ENCODE peak calls at places on chromosomes 2 and 18, in five cellular contexts. B, T, O, E and K are unnamed samples. For H3K4me1, the result is how much of the 10 kb centered on the place peaks cover.

GRCh38 chr2:155310589-155310988 is 612.1 kb downstream of the KCNJ3 start:
- DNase-seq in B (no peak), T (no peak), O (no peak), E (no peak), K (peak)

GRCh38 chr18:55473078-55473477 is 114.9 kb downstream of the TCF4 start:
- DNase-seq in B (no peak), T (no peak), O (no peak), E (no peak), K (no peak)

GRCh38 chr2:134601266-134601665 is 117.5 kb downstream of the TMEM163 start:
- DNase-seq in O (no peak), B (no peak), E (no peak), T (no peak), K (no peak)

GRCh38 chr2:211144078-211144477 is 587.7 kb downstream of the CPS1 start:
- DNase-seq in T (no peak), B (no peak), E (no peak), O (peak), K (no peak)

GRCh38 chr2:233429175-233429897 is 75.0 kb downstream of the DGKD start:
- DNase-seq in O (no peak), T (no peak), B (no peak), E (no peak), K (no peak)

GRCh38 chr18:61006687-61007224 is 326.5 kb upstream of the CDH20 start:
- DNase-seq in B (no peak), O (no peak), E (no peak), T (no peak), K (no peak)

GRCh38 chr2:144378551-144378950 is 141.4 kb downstream of the ZEB2 start:
- DNase-seq in E (no peak), T (no peak), B (no peak), O (no peak), K (no peak)

GRCh38 chr2:112020561-112020960 is 34.5 kb upstream of the TMEM87B start:
- DNase-seq in O (no peak), E (no peak), T (no peak), B (no peak), K (peak)

DNA sequence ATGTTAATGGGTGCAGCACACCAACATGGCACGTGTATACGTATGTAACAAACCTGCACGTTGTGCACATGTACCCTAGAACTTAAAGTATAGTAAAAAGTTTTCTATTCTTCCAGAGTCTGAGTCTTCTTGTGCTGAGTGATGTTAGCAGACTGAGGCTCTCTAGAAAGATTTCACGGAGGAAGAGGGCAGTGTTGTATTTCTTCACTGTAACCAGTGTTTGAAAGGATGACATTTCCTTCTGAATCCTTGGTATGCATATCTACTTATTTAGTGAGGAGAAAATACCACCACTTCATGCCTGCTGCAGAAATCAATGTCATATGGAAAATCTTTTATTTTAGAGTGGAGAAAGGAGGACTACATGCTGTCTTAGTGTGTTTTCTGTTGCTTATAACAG is 357.1 kb downstream of the CCDC85A start:
- DNase-seq in E (no peak), T (no peak), O (no peak), B (no peak), K (no peak)
- H3K4me1 ChIP-seq in E (under half), T (under half), O (under half), B (under half), K (under half)

GRCh38 chr2:113126845-113127645 is at the start of gene IL1RN:
- DNase-seq in E (no peak), B (peak), O (no peak), T (no peak), K (no peak)
- H3K4me3 ChIP-seq in E (no peak), B (peak), O (no peak), T (no peak), K (no peak)

DNA sequence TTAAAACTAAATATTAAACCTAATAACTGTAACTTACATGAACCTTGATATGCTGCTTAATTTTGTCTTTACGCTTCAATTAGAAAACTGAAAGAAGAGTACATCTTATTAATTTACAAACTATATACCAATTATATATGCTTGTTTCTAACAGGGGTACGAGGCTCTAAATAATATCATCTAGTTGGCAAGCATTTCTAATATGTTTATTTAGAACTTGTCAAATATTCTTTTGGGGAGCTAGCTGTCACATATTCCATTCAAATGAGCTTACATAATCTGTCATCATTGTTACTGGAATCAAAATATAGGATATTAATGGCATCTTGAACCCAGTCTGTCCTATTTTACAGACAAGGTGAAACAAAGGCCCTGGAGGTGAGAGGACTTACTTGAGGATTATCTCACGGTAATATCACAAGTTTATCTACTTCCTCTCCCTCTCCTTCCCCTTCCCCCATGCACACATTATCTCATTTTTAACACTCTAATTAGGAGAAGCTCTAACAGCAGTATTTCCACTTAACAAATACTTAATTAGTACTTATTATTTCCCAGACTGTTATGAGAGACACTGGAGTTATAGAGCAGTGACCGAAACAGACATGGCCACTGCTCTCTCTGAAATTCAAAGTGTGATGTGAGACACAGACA is 3.5 kb downstream of the PRKD3 start:
- DNase-seq in E (no peak), T (no peak), B (no peak), O (no peak), K (no peak)
- H3K4me1 ChIP-seq in E (under half), T (under half), B (half or more), O (under half), K (under half)

DNA sequence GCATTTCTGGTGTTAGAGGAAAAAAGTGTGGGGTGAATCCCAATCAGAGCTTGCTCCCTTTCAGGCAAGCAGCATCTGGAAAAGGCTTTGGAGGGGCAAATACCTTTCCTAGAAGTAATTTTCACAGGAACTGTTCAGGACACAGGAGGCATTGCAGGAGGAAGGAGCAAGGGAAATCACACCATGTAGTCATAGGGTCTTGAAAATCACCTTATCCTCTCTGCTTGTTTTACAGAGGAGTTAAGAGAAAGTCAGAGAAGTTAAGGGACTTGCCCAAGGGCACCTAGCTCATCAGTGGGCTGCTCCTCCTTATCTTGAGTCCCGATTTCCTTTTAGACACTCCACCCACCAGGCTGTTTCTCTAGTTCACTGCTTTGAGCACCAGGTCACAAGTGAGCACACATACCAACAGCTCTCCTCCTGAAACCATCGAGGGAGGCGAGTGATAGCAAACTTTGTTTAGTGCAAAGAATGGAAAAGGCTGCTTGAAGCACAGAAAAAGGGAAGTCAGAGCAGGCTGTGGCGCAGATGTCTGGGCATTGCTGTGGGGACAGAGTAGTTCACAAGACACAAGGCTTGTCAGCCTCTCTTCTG is 89.2 kb upstream of the CXCR4 start:
- DNase-seq in B (peak), E (no peak), T (no peak), O (no peak), K (no peak)
- H3K4me3 ChIP-seq in B (no peak), E (no peak), T (no peak), O (no peak), K (no peak)

DNA sequence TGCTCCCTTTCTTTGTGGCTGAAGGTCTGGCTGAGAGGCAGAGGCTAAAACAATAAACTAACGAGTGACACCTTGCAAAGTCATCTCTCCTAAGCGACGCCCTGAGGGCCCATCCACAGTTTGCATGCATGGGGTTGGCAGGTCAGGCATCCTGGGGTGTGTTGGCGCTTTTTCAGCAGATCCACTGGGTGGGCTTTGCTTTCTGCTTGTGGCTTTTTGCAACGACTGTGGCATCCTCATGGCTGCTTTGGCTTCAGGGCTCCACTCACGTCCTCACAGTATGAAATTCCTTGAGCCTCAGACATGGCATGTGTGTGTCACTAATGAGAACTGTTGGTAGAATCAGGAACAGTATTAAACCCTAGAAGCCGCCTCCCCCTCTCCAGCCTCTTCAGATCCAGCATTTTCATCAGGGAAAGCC is 72.4 kb downstream of the SH3BP4 start:
- DNase-seq in B (no peak), O (peak), T (peak), E (no peak), K (no peak)
- H3K4me1 ChIP-seq in B (under half), O (half or more), T (under half), E (under half), K (under half)